ENCODE peak calls at places on chromosome 10, in ten cellular contexts. N, C, S, I, D, W, P, Z, B and E are unnamed samples. For H3K27me3 and H3K36me3, the result is how much of the 10 kb centered on the place peaks cover.

GRCh38 chr10:88392222-88392621 is 190.9 kb downstream of the RNLS start:
- DNase-seq in N (no peak), C (no peak), S (no peak), I (no peak), D (no peak), W (peak), P (peak), Z (no peak), B (no peak), E (no peak)

GRCh38 chr10:119006451-119007210 is 22.9 kb upstream of the NANOS1 start:
- DNase-seq in N (peak), C (peak), S (peak), I (peak), D (no peak), W (peak), P (no peak), Z (no peak), B (peak), E (no peak)

GRCh38 chr10:77207182-77208165 is 430.1 kb downstream of the KCNMA1 start:
- DNase-seq in N (no peak), C (no peak), S (peak), I (no peak), D (no peak), W (no peak), P (no peak), Z (no peak), B (no peak), E (no peak)

GRCh38 chr10:103985726-103986125 is 18.8 kb downstream of the SLK start:
- DNase-seq in N (no peak), C (no peak), S (no peak), I (no peak), D (no peak), W (no peak), P (no peak), Z (no peak), B (no peak), E (no peak)

GRCh38 chr10:51804861-51805260 is 105.5 kb upstream of the CSTF2T start:
- DNase-seq in N (no peak), C (no peak), S (no peak), I (no peak), D (no peak), W (peak), P (no peak), Z (no peak), B (no peak), E (no peak)

GRCh38 chr10:11757820-11758463 is 15.8 kb downstream of the ECHDC3 start:
- DNase-seq in N (peak), C (peak), S (peak), I (peak), D (peak), W (peak), P (peak), Z (peak), B (peak), E (peak)

GRCh38 chr10:34475222-34475621 is 339.9 kb downstream of the PARD3 start:
- DNase-seq in N (no peak), C (no peak), S (no peak), I (no peak), D (no peak), W (no peak), P (no peak), Z (no peak), B (no peak), E (no peak)

GRCh38 chr10:44991571-44991970 is 9.2 kb upstream of the ZNF22 start:
- DNase-seq in N (no peak), C (no peak), S (no peak), I (no peak), D (no peak), W (no peak), P (no peak), Z (peak), B (peak), E (no peak)

GRCh38 chr10:118962159-118962863 is 67.2 kb upstream of the NANOS1 start:
- DNase-seq in N (no peak), C (no peak), S (peak), I (no peak), D (no peak), W (no peak), P (no peak), Z (no peak), B (no peak), E (no peak)

GRCh38 chr10:102267748-102268147 is 22.4 kb downstream of the GBF1 start:
- DNase-seq in N (no peak), C (no peak), S (no peak), I (no peak), D (no peak), W (peak), P (no peak), Z (no peak), B (no peak), E (no peak)

GRCh38 chr10:102269017-102269416 is 23.7 kb downstream of the GBF1 start:
- DNase-seq in N (no peak), C (no peak), S (no peak), I (no peak), D (no peak), W (no peak), P (no peak), Z (no peak), B (no peak), E (no peak)

GRCh38 chr10:102262744-102263370 is 17.5 kb downstream of the GBF1 start:
- DNase-seq in N (no peak), C (no peak), S (no peak), I (no peak), D (no peak), W (no peak), P (no peak), Z (no peak), B (no peak), E (no peak)

GRCh38 chr10:102268333-102268999 is 23.1 kb downstream of the GBF1 start:
- DNase-seq in N (no peak), C (no peak), S (no peak), I (no peak), D (no peak), W (no peak), P (no peak), Z (no peak), B (no peak), E (no peak)

DNA sequence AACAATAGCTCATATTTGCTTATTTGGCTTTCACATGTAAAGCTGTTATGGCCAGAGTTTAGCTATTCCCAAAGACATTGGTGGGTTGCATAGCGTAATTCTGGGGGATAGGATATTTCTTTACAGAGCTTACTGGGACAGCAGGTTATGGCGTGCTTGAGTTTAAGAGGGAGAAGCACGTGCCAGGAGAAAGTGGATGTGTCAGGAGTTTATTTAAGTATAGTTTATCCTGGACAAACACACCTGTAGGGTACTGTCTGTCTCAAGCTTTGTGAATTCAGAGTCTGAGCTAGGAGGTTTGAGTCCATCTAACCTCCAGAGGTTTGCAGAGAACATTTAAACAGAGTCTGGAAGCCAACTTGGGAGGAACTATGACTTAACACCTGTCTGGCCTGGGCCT is 21.3 kb downstream of the GBF1 start:
- DNase-seq in N (no peak), C (no peak), S (no peak), I (no peak), D (no peak), W (no peak), P (no peak), Z (no peak), B (no peak), E (no peak)
- H3K27me3 ChIP-seq in N (under half), C (under half), S (under half), I (under half), D (under half), W (under half), P (under half), Z (under half), B (under half), E (under half)

GRCh38 chr10:92573798-92574544 is at the start of gene IDE:
- DNase-seq in N (peak), C (peak), S (peak), I (peak), D (peak), W (peak), P (peak), Z (peak), B (peak), E (peak)
- H3K27ac ChIP-seq in N (peak), C (peak), S (peak), I (peak), D (peak), W (peak), P (peak), Z (peak), B (peak), E (peak)

GRCh38 chr10:59814878-59815277 is 61.6 kb upstream of the MRLN start:
- DNase-seq in N (no peak), C (no peak), S (no peak), I (no peak), D (no peak), W (no peak), P (no peak), Z (no peak), B (no peak), E (no peak)

GRCh38 chr10:59808896-59809643 is 55.8 kb upstream of the MRLN start:
- DNase-seq in N (peak), C (peak), S (peak), I (no peak), D (peak), W (peak), P (peak), Z (peak), B (peak), E (no peak)

GRCh38 chr10:59807629-59808620 is 54.7 kb upstream of the MRLN start:
- DNase-seq in N (no peak), C (no peak), S (no peak), I (peak), D (peak), W (no peak), P (no peak), Z (peak), B (peak), E (no peak)

GRCh38 chr10:59809644-59809974 is 56.4 kb upstream of the MRLN start:
- DNase-seq in N (no peak), C (no peak), S (no peak), I (no peak), D (no peak), W (no peak), P (no peak), Z (no peak), B (no peak), E (no peak)

GRCh38 chr10:59812541-59813122 is 59.4 kb upstream of the MRLN start:
- DNase-seq in N (no peak), C (no peak), S (peak), I (no peak), D (no peak), W (no peak), P (no peak), Z (no peak), B (no peak), E (no peak)
- H3K36me3 ChIP-seq in N (under half), C (half or more), S (under half), I (under half), D (under half), W (under half), P (under half), Z (under half), B (under half), E (under half)

GRCh38 chr10:133241501-133242205 is 4.0 kb downstream of the VENTX start:
- DNase-seq in N (no peak), C (no peak), S (no peak), I (no peak), D (no peak), W (no peak), P (no peak), Z (no peak), B (no peak), E (no peak)

GRCh38 chr10:133245439-133246235 is 8.0 kb downstream of the VENTX start:
- DNase-seq in N (no peak), C (peak), S (no peak), I (no peak), D (no peak), W (no peak), P (no peak), Z (no peak), B (no peak), E (no peak)

GRCh38 chr10:133243593-133243992 is 5.9 kb downstream of the VENTX start:
- DNase-seq in N (no peak), C (no peak), S (no peak), I (no peak), D (no peak), W (no peak), P (no peak), Z (no peak), B (no peak), E (no peak)

GRCh38 chr10:133239990-133240389 is 2.3 kb downstream of the VENTX start:
- DNase-seq in N (no peak), C (no peak), S (no peak), I (no peak), D (no peak), W (no peak), P (no peak), Z (no peak), B (no peak), E (no peak)

DNA sequence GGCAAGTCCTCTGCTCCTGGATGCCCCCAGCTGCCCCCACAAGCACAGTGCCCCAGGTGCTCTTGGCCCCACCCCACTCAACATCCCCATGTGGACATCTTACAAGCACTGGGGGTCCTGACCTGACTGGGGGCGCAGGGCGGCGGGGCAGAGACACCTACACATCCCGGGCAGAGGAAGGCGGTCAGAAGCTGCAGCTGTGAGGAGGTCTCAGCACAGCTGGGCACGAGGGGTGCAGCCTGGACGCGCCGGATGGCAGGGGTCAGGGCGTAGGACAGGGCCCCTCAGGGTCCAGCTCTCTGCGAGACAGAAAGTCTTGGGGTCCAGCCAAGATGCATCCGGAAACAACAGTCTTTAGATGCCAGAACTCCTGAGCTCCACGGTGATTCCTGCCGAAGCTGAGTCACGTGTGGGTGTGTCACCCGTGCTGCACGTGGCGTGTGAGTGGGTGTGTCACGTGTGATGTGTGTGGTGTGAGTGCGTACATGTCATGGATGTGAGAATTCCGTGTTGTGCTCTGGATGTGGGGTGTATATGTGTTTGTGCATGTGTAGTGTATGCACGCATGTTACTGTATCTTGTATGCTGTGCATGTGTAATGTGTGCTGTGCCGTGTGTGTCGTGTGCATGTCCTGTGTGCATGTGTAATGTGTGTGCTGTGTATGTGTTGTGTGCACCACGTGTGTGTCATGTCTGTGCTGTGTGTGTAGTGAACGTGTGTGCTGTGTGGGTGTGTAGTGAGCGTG is 5.1 kb downstream of the VENTX start:
- DNase-seq in N (no peak), C (no peak), S (no peak), I (no peak), D (no peak), W (no peak), P (no peak), Z (no peak), B (no peak), E (no peak)
- H3K27me3 ChIP-seq in N (under half), C (under half), S (under half), I (under half), D (half or more), W (under half), P (under half), Z (half or more), B (under half), E (under half)

GRCh38 chr10:114520453-114520852 is 116.2 kb upstream of the AFAP1L2 start:
- DNase-seq in N (peak), C (peak), S (peak), I (no peak), D (no peak), W (peak), P (no peak), Z (no peak), B (no peak), E (no peak)
- H3K27ac ChIP-seq in N (peak), C (peak), S (no peak), I (no peak), D (peak), W (peak), P (no peak), Z (peak), B (no peak), E (no peak)

GRCh38 chr10:98435178-98435577 is 11.6 kb downstream of the HPS1 start:
- DNase-seq in N (no peak), C (no peak), S (no peak), I (no peak), D (no peak), W (no peak), P (no peak), Z (no peak), B (no peak), E (no peak)

GRCh38 chr10:98433371-98433770 is 13.4 kb downstream of the HPS1 start:
- DNase-seq in N (no peak), C (no peak), S (peak), I (no peak), D (no peak), W (no peak), P (no peak), Z (no peak), B (no peak), E (no peak)

GRCh38 chr10:98432330-98432729 is 14.4 kb downstream of the HPS1 start:
- DNase-seq in N (no peak), C (no peak), S (no peak), I (no peak), D (no peak), W (no peak), P (no peak), Z (no peak), B (no peak), E (no peak)

GRCh38 chr10:98436704-98437103 is 10.0 kb downstream of the HPS1 start:
- DNase-seq in N (no peak), C (no peak), S (no peak), I (no peak), D (no peak), W (no peak), P (no peak), Z (no peak), B (no peak), E (no peak)

DNA sequence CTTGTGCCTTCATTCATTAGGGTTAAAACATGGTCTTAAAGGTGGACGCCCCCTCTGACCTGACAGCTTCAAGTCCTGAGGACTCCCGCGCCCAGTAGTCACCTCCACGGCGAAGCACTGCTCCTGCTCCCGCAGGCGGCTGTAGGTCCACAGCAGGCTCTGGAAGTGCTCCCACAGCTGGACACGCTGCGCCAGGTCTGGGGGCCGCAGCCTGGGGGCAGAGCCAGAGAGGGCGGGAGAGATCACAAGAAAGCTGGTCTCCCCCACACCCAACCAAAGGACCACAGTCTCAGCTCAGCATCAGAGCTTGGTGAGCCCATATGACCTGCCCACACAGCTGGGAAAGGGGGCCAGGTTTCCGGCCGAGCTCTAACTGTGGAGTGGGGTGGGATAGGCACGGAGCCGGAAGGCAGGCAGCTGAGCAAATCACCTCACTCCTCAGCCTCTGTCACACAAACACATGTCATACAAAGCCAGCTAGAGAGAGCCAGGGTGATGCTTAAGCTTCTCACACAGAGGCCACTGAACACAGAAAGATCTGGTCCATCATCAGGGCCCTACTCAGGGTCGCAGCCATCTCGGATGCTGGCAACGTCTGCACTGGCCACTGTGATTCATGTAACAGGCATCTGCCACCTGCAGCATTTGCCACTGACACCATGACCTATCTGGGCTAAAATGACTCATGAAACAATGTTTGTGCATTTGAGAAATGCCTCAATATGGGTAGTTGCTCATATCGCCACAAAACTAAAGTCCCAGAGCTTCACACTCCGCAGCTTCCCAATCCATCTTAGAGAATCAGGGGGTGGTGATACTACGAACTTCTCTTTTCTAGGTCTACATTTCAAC is 12.6 kb downstream of the HPS1 start:
- DNase-seq in N (peak), C (no peak), S (peak), I (no peak), D (no peak), W (peak), P (no peak), Z (no peak), B (no peak), E (no peak)
- H3K36me3 ChIP-seq in N (under half), C (half or more), S (under half), I (half or more), D (under half), W (under half), P (half or more), Z (under half), B (half or more), E (half or more)

GRCh38 chr10:43078175-43078985 is 1.5 kb downstream of the RET start:
- DNase-seq in N (no peak), C (no peak), S (no peak), I (no peak), D (no peak), W (no peak), P (no peak), Z (no peak), B (no peak), E (no peak)
- H3K27me3 ChIP-seq in N (under half), C (under half), S (under half), I (under half), D (half or more), W (under half), P (under half), Z (under half), B (under half), E (under half)

DNA sequence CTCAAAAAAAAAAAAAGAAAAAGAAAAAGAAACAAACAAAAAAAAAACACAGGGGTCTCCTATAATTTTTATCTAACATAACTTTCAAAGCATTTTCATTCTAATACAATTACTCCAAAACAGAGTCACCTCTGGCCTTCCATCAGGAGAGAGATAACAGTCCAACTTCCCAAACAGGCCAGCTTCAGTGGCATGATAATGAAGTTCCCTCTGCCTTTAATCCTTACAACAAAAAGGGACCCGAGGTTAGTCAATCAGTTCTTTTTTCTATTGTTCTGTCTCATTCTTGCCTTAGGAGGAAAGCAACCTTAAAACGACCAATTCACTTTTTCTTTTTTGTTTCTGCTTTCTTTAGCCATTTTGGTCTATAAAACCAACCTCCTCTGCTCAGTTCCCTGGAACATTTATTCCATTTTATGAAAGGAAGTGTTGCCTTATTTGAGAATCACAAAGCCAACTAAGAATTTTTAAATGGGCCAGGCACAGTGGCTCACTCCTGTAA is 16.5 kb upstream of the FXYD4 start:
- DNase-seq in N (no peak), C (no peak), S (no peak), I (no peak), D (no peak), W (no peak), P (no peak), Z (no peak), B (no peak), E (no peak)
- H3K27ac ChIP-seq in N (peak), C (no peak), S (no peak), I (no peak), D (no peak), W (no peak), P (no peak), Z (no peak), B (no peak), E (no peak)